ENCODE peak calls at places on chromosome 14, in six cellular contexts. J is stimulated activated CD4-positive, alpha-beta T cell treated with anti-CD3 and anti-CD28 coated beads, TNF-alpha, amount 100 ng/mL, for 1 hour; W is RWPE1; D is transverse colon; I is fibroblast of mammary gland; M is COR-L47. Q is an unnamed sample.
A peak's percentile ranks its signal among the peaks of the same experiment; 100 is the strongest.

GRCh38 chr14:54637829-54638446 is 71.0 kb downstream of the SAMD4A start:
- DNase-seq in J (no peak), W (no peak), D (no peak), I (peak; percentile 64), M (no peak), Q (no peak)

GRCh38 chr14:25090716-25091454 is 40.9 kb upstream of the STXBP6 start:
- DNase-seq in J (no peak), W (peak; percentile 26), D (peak; percentile 43), I (peak; percentile 38), M (no peak), Q (no peak)

GRCh38 chr14:49670475-49670874 is 17.5 kb downstream of the POLE2 start:
- DNase-seq in J (no peak), W (no peak), D (no peak), I (no peak), M (no peak), Q (no peak)

GRCh38 chr14:30525833-30526232 is 33.1 kb upstream of the G2E3 start:
- DNase-seq in J (no peak), W (no peak), D (no peak), I (peak; percentile 49), M (no peak), Q (no peak)

GRCh38 chr14:101077511-101078074 is 174.1 kb upstream of the RTL1 start:
- DNase-seq in J (no peak), W (no peak), D (no peak), I (no peak), M (no peak), Q (no peak)

GRCh38 chr14:30779210-30779609 is 95.1 kb upstream of the COCH start:
- DNase-seq in J (no peak), W (peak; percentile 5), D (no peak), I (peak; percentile 48), M (no peak), Q (no peak)

GRCh38 chr14:42130809-42131208 is 524.1 kb downstream of the LRFN5 start:
- DNase-seq in J (no peak), W (peak; percentile 50), D (no peak), I (peak; percentile 27), M (no peak), Q (no peak)

GRCh38 chr14:104744484-104744883 is 8.5 kb upstream of the SIVA1 start:
- DNase-seq in J (no peak), W (no peak), D (no peak), I (no peak), M (no peak), Q (no peak)

GRCh38 chr14:24673534-24674203 is 39.7 kb upstream of the GZMB start:
- DNase-seq in J (peak; percentile 41), W (peak; percentile 42), D (peak; percentile 27), I (no peak), M (no peak), Q (no peak)